ENCODE peak calls at places on chromosomes 7 and 10, in nine cellular contexts. One of them, this sample, is unnamed.

GRCh38 chr10:100535715-100536353 is at the start of gene HIF1AN:
- DNase-seq in lower lobe of right lung: peak
- DNase-seq in fibroblast of lung: peak
- DNase-seq in sigmoid colon: peak
- DNase-seq in A549: peak
- DNase-seq in stomach: peak
- DNase-seq in left lung: peak
- DNase-seq in fibroblast of mammary gland: peak
- DNase-seq in brain microvascular endothelial cell: peak
- DNase-seq in this sample: peak

GRCh38 chr10:34816067-34817002 is 1.2 kb upstream of the PARD3 start:
- DNase-seq in fibroblast of mammary gland: peak
- DNase-seq in sigmoid colon: peak
- DNase-seq in left lung: no peak
- DNase-seq in brain microvascular endothelial cell: no peak
- DNase-seq in A549: peak
- DNase-seq in fibroblast of lung: peak
- DNase-seq in stomach: no peak
- DNase-seq in lower lobe of right lung: no peak
- DNase-seq in this sample: no peak

GRCh38 chr10:14396441-14397048 is 65.8 kb upstream of the FRMD4A start:
- DNase-seq in lower lobe of right lung: no peak
- DNase-seq in sigmoid colon: no peak
- DNase-seq in stomach: no peak
- DNase-seq in brain microvascular endothelial cell: peak
- DNase-seq in fibroblast of mammary gland: peak
- DNase-seq in A549: no peak
- DNase-seq in fibroblast of lung: peak
- DNase-seq in left lung: no peak
- DNase-seq in this sample: peak

GRCh38 chr7:100003711-100004661 is 11.4 kb upstream of the ZKSCAN1 start:
- DNase-seq in lower lobe of right lung: peak
- DNase-seq in A549: peak
- DNase-seq in sigmoid colon: peak
- DNase-seq in stomach: peak
- DNase-seq in fibroblast of mammary gland: no peak
- DNase-seq in brain microvascular endothelial cell: no peak
- DNase-seq in left lung: peak
- DNase-seq in fibroblast of lung: no peak
- DNase-seq in this sample: no peak

GRCh38 chr7:31815796-31816195 is 128.8 kb downstream of the PPP1R17 start:
- DNase-seq in left lung: no peak
- DNase-seq in fibroblast of lung: peak
- DNase-seq in brain microvascular endothelial cell: peak
- DNase-seq in fibroblast of mammary gland: no peak
- DNase-seq in stomach: no peak
- DNase-seq in lower lobe of right lung: no peak
- DNase-seq in A549: no peak
- DNase-seq in sigmoid colon: no peak
- DNase-seq in this sample: no peak

GRCh38 chr7:158536871-158537865 is 50.5 kb downstream of the PTPRN2 start:
- DNase-seq in stomach: no peak
- DNase-seq in lower lobe of right lung: no peak
- DNase-seq in sigmoid colon: no peak
- DNase-seq in left lung: no peak
- DNase-seq in A549: no peak
- DNase-seq in fibroblast of lung: no peak
- DNase-seq in brain microvascular endothelial cell: no peak
- DNase-seq in fibroblast of mammary gland: no peak
- DNase-seq in this sample: no peak

GRCh38 chr7:41754046-41754445 is 51.2 kb upstream of the INHBA start:
- DNase-seq in sigmoid colon: no peak
- DNase-seq in left lung: no peak
- DNase-seq in fibroblast of lung: peak
- DNase-seq in fibroblast of mammary gland: no peak
- DNase-seq in stomach: no peak
- DNase-seq in brain microvascular endothelial cell: no peak
- DNase-seq in lower lobe of right lung: no peak
- DNase-seq in A549: no peak
- DNase-seq in this sample: no peak

GRCh38 chr10:48363617-48364355 is 57.3 kb downstream of the MAPK8 start:
- DNase-seq in sigmoid colon: no peak
- DNase-seq in A549: peak
- DNase-seq in stomach: peak
- DNase-seq in lower lobe of right lung: no peak
- DNase-seq in fibroblast of lung: peak
- DNase-seq in left lung: no peak
- DNase-seq in brain microvascular endothelial cell: peak
- DNase-seq in fibroblast of mammary gland: peak
- DNase-seq in this sample: peak

GRCh38 chr7:21215307-21215706 is 212.6 kb upstream of the SP4 start:
- DNase-seq in stomach: no peak
- DNase-seq in lower lobe of right lung: no peak
- DNase-seq in fibroblast of mammary gland: no peak
- DNase-seq in sigmoid colon: no peak
- DNase-seq in left lung: no peak
- DNase-seq in brain microvascular endothelial cell: no peak
- DNase-seq in fibroblast of lung: no peak
- DNase-seq in A549: no peak
- DNase-seq in this sample: no peak

GRCh38 chr7:129127154-129127553 is 17.4 kb upstream of the TSPAN33 start:
- DNase-seq in sigmoid colon: no peak
- DNase-seq in stomach: no peak
- DNase-seq in fibroblast of lung: no peak
- DNase-seq in A549: no peak
- DNase-seq in lower lobe of right lung: no peak
- DNase-seq in fibroblast of mammary gland: no peak
- DNase-seq in left lung: no peak
- DNase-seq in brain microvascular endothelial cell: no peak
- DNase-seq in this sample: no peak

GRCh38 chr10:17527530-17528146 is 73.2 kb upstream of the ST8SIA6 start:
- DNase-seq in lower lobe of right lung: no peak
- DNase-seq in stomach: no peak
- DNase-seq in A549: peak
- DNase-seq in left lung: no peak
- DNase-seq in fibroblast of lung: peak
- DNase-seq in brain microvascular endothelial cell: peak
- DNase-seq in fibroblast of mammary gland: peak
- DNase-seq in sigmoid colon: no peak
- DNase-seq in this sample: peak

GRCh38 chr7:22811746-22812280 is 10.8 kb downstream of the TOMM7 start:
- DNase-seq in fibroblast of mammary gland: no peak
- DNase-seq in fibroblast of lung: no peak
- DNase-seq in sigmoid colon: no peak
- DNase-seq in stomach: no peak
- DNase-seq in lower lobe of right lung: no peak
- DNase-seq in brain microvascular endothelial cell: no peak
- DNase-seq in A549: no peak
- DNase-seq in left lung: no peak
- DNase-seq in this sample: no peak

GRCh38 chr7:132080967-132081668 is 495.2 kb downstream of the PLXNA4 start:
- DNase-seq in fibroblast of lung: peak
- DNase-seq in A549: no peak
- DNase-seq in lower lobe of right lung: no peak
- DNase-seq in brain microvascular endothelial cell: no peak
- DNase-seq in sigmoid colon: peak
- DNase-seq in stomach: no peak
- DNase-seq in left lung: no peak
- DNase-seq in fibroblast of mammary gland: peak
- DNase-seq in this sample: peak

GRCh38 chr7:151008511-151009323 is 15.6 kb downstream of the ATG9B start:
- DNase-seq in stomach: no peak
- DNase-seq in sigmoid colon: no peak
- DNase-seq in left lung: peak
- DNase-seq in brain microvascular endothelial cell: no peak
- DNase-seq in fibroblast of lung: peak
- DNase-seq in fibroblast of mammary gland: peak
- DNase-seq in lower lobe of right lung: peak
- DNase-seq in A549: peak
- DNase-seq in this sample: no peak

GRCh38 chr7:35537067-35538023 is 157.6 kb downstream of the HERPUD2 start:
- DNase-seq in fibroblast of lung: peak
- DNase-seq in stomach: peak
- DNase-seq in lower lobe of right lung: peak
- DNase-seq in fibroblast of mammary gland: peak
- DNase-seq in left lung: peak
- DNase-seq in A549: peak
- DNase-seq in brain microvascular endothelial cell: peak
- DNase-seq in sigmoid colon: peak
- DNase-seq in this sample: peak

GRCh38 chr10:77732213-77733003 is 94.8 kb upstream of the KCNMA1 start:
- DNase-seq in fibroblast of mammary gland: no peak
- DNase-seq in brain microvascular endothelial cell: no peak
- DNase-seq in stomach: no peak
- DNase-seq in sigmoid colon: no peak
- DNase-seq in lower lobe of right lung: no peak
- DNase-seq in left lung: no peak
- DNase-seq in A549: no peak
- DNase-seq in fibroblast of lung: no peak
- DNase-seq in this sample: no peak

GRCh38 chr10:20257422-20257821 is 441.2 kb downstream of the PLXDC2 start:
- DNase-seq in lower lobe of right lung: no peak
- DNase-seq in sigmoid colon: no peak
- DNase-seq in left lung: no peak
- DNase-seq in stomach: no peak
- DNase-seq in fibroblast of mammary gland: no peak
- DNase-seq in fibroblast of lung: no peak
- DNase-seq in brain microvascular endothelial cell: no peak
- DNase-seq in A549: no peak
- DNase-seq in this sample: no peak

GRCh38 chr10:5828725-5829124 is 15.5 kb upstream of the GDI2 start:
- DNase-seq in fibroblast of lung: no peak
- DNase-seq in lower lobe of right lung: no peak
- DNase-seq in sigmoid colon: peak
- DNase-seq in A549: no peak
- DNase-seq in left lung: no peak
- DNase-seq in fibroblast of mammary gland: no peak
- DNase-seq in brain microvascular endothelial cell: no peak
- DNase-seq in stomach: no peak
- DNase-seq in this sample: no peak

DNA sequence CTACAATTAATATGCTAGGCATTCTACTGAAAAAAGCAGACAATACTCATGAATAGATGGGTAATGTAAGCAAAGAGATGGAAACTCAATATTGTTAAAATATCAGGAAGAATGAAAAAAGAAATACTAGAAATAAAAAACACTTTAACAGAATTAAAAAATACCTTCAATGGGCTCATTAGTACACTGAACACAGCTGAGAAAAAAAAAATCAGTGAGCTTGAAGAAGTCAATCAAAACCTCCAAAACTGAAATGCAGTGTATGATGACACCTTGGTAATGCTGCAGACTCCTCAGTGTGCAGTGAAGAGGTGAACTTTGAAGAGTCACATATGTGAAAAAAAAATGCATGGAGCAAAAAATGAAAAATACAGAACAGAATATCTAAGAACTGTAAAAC is 227.2 kb downstream of the TMEM26 start:
- DNase-seq in left lung: no peak
- DNase-seq in A549: no peak
- DNase-seq in fibroblast of lung: no peak
- DNase-seq in lower lobe of right lung: no peak
- DNase-seq in fibroblast of mammary gland: no peak
- DNase-seq in sigmoid colon: no peak
- DNase-seq in brain microvascular endothelial cell: no peak
- DNase-seq in stomach: no peak
- DNase-seq in this sample: no peak
- TF ChIP-seq CTCF in left lung: no peak
- TF ChIP-seq CTCF in A549: no peak
- TF ChIP-seq CTCF in fibroblast of lung: no peak
- TF ChIP-seq CTCF in lower lobe of right lung: no peak
- TF ChIP-seq CTCF in fibroblast of mammary gland: no peak
- TF ChIP-seq CTCF in sigmoid colon: no peak
- TF ChIP-seq CTCF in brain microvascular endothelial cell: no peak
- TF ChIP-seq CTCF in stomach: no peak
- TF ChIP-seq CTCF in this sample: no peak

GRCh38 chr7:157010588-157011332 is at the start of gene MNX1:
- DNase-seq in fibroblast of mammary gland: no peak
- DNase-seq in sigmoid colon: no peak
- DNase-seq in stomach: peak
- DNase-seq in left lung: peak
- DNase-seq in A549: peak
- DNase-seq in lower lobe of right lung: peak
- DNase-seq in brain microvascular endothelial cell: no peak
- DNase-seq in fibroblast of lung: peak
- DNase-seq in this sample: no peak
- H3K4me3 ChIP-seq in fibroblast of mammary gland: no peak
- H3K4me3 ChIP-seq in sigmoid colon: peak
- H3K4me3 ChIP-seq in stomach: peak
- H3K4me3 ChIP-seq in left lung: peak
- H3K4me3 ChIP-seq in A549: peak
- H3K4me3 ChIP-seq in lower lobe of right lung: peak
- H3K4me3 ChIP-seq in brain microvascular endothelial cell: no peak
- H3K4me3 ChIP-seq in fibroblast of lung: peak
- H3K4me3 ChIP-seq in this sample: no peak

DNA sequence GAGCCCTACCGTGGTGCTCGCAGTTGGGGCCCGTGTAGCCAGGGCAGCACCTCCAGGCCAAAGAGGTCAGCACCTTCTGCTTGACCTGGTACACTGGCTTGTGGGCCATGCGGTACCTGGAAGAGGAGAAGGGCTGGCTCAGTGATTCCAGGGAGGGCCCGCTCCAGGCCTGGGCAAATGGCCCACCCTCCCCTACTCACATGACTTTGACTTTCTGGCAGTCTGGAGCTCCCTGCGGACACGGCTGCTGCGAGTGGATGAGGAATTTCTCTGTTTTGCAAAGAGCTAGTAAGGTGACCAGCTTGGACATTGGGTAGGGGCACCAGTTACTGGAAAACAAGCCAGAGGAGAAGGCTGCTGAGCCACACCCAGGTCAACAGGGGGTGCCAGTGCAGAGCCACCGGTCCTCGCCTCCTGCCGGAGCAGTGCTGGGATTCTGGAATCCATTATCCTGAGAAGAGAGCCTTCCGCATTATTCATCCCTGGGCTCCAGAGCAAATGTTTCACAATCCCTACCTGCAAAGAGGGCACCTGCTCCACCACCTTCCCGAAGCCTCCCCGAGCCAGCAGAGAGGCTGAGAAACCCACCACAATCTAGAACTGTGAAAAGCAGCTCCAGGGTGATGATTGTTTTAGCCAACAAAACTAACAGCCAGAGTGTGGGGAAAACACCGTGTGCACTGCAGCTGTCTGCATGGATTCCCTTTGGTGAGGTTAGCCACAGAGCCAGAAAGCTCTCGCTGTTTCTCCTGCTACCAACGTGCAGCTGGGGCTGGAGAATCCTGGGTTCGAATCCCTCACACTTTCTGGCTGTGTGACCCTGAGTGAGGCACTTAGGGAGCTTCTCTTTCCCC is 11.8 kb downstream of the MMRN2 start:
- DNase-seq in lower lobe of right lung: no peak
- DNase-seq in brain microvascular endothelial cell: no peak
- DNase-seq in sigmoid colon: peak
- DNase-seq in fibroblast of mammary gland: peak
- DNase-seq in left lung: no peak
- DNase-seq in stomach: peak
- DNase-seq in fibroblast of lung: peak
- DNase-seq in A549: peak
- DNase-seq in this sample: peak
- TF ChIP-seq CTCF in lower lobe of right lung: no peak
- TF ChIP-seq CTCF in brain microvascular endothelial cell: peak
- TF ChIP-seq CTCF in sigmoid colon: no peak
- TF ChIP-seq CTCF in fibroblast of mammary gland: peak
- TF ChIP-seq CTCF in left lung: no peak
- TF ChIP-seq CTCF in stomach: no peak
- TF ChIP-seq CTCF in fibroblast of lung: peak
- TF ChIP-seq CTCF in A549: peak
- TF ChIP-seq CTCF in this sample: peak

GRCh38 chr10:22370320-22370719 is 25.0 kb downstream of the SPAG6 start:
- DNase-seq in brain microvascular endothelial cell: no peak
- DNase-seq in A549: no peak
- DNase-seq in stomach: no peak
- DNase-seq in fibroblast of mammary gland: no peak
- DNase-seq in sigmoid colon: no peak
- DNase-seq in left lung: no peak
- DNase-seq in lower lobe of right lung: no peak
- DNase-seq in fibroblast of lung: no peak
- DNase-seq in this sample: no peak
- H3K4me3 ChIP-seq in brain microvascular endothelial cell: no peak
- H3K4me3 ChIP-seq in A549: no peak
- H3K4me3 ChIP-seq in stomach: no peak
- H3K4me3 ChIP-seq in fibroblast of mammary gland: no peak
- H3K4me3 ChIP-seq in sigmoid colon: no peak
- H3K4me3 ChIP-seq in left lung: no peak
- H3K4me3 ChIP-seq in lower lobe of right lung: no peak
- H3K4me3 ChIP-seq in fibroblast of lung: no peak
- H3K4me3 ChIP-seq in this sample: no peak